ENCODE peak calls at places on chromosomes 6 and 20, in four cellular contexts. Q is psoas muscle, Y is neural progenitor cell, R is lower lobe of right lung. U is an unnamed sample. For H3K36me3, the result is how much of the 10 kb centered on the place peaks cover.

GRCh38 chr20:17644451-17644850 is 37.6 kb downstream of the RRBP1 start:
- DNase-seq in Y (no peak), R (peak), Q (peak), U (no peak)

GRCh38 chr6:13331516-13332348 is 3.4 kb upstream of the TBC1D7 start:
- DNase-seq in Q (no peak), R (no peak), Y (no peak), U (no peak)

GRCh38 chr6:83708970-83709747 is at the start of gene SNAP91:
- DNase-seq in Q (peak), Y (peak), R (peak), U (peak)

GRCh38 chr6:45677381-45677992 is 299.8 kb upstream of the SUPT3H start:
- DNase-seq in Q (no peak), R (no peak), Y (no peak), U (no peak)

GRCh38 chr20:33882481-33882880 is 71.3 kb downstream of the CHMP4B start:
- DNase-seq in R (no peak), Y (no peak), Q (no peak), U (no peak)

GRCh38 chr6:130119211-130119610 is 100.8 kb downstream of the L3MBTL3 start:
- DNase-seq in Q (no peak), Y (no peak), R (no peak), U (no peak)

GRCh38 chr20:23393999-23394775 is 27.1 kb downstream of the NAPB start:
- DNase-seq in R (no peak), Q (no peak), Y (no peak), U (no peak)

GRCh38 chr20:25286917-25287316 is 39.0 kb downstream of the PYGB start:
- DNase-seq in Y (no peak), R (peak), Q (no peak), U (peak)

GRCh38 chr20:24465730-24466129 is 3.7 kb upstream of the SYNDIG1 start:
- DNase-seq in Y (no peak), Q (no peak), R (no peak), U (no peak)

GRCh38 chr6:36442083-36442670 is 477 bp downstream of the PXT1 start:
- DNase-seq in Y (no peak), Q (peak), R (no peak), U (no peak)

GRCh38 chr6:161481786-161482516 is 208.1 kb upstream of the AGPAT4 start:
- DNase-seq in Y (no peak), R (no peak), Q (no peak), U (no peak)

GRCh38 chr20:1860446-1860845 is 34.8 kb upstream of the SIRPA start:
- DNase-seq in Y (peak), R (no peak), Q (no peak), U (no peak)

GRCh38 chr6:155079985-155080452 is 84.9 kb downstream of the TIAM2 start:
- DNase-seq in R (no peak), Y (no peak), Q (no peak), U (no peak)

GRCh38 chr6:36841756-36842155 is 2.5 kb upstream of the CPNE5 start:
- DNase-seq in Q (no peak), Y (no peak), R (no peak), U (no peak)

GRCh38 chr6:89950446-89950845 is 56.2 kb downstream of the GJA10 start:
- DNase-seq in Y (no peak), R (no peak), Q (no peak), U (no peak)

GRCh38 chr6:113375950-113376846 is 480.9 kb upstream of the MARCKS start:
- DNase-seq in Y (no peak), Q (no peak), R (no peak), U (no peak)

GRCh38 chr20:44717986-44718385 is 2.8 kb downstream of the CCN5 start:
- DNase-seq in Y (peak), Q (no peak), R (peak), U (no peak)

GRCh38 chr6:95227301-95227700 is 350.0 kb upstream of the MANEA start:
- DNase-seq in R (no peak), Q (no peak), Y (no peak), U (no peak)

GRCh38 chr6:21764989-21765388 is 171.4 kb downstream of the SOX4 start:
- DNase-seq in R (no peak), Q (no peak), Y (no peak), U (no peak)

GRCh38 chr6:129671442-129672344 is 38.3 kb downstream of the ARHGAP18 start:
- DNase-seq in Y (peak), Q (no peak), R (peak), U (no peak)

GRCh38 chr6:628772-629171 is 28.1 kb downstream of the HUS1B start:
- DNase-seq in Y (no peak), Q (no peak), R (no peak), U (no peak)

GRCh38 chr6:621916-622315 is 35.0 kb downstream of the HUS1B start:
- DNase-seq in Q (no peak), Y (no peak), R (no peak), U (no peak)

GRCh38 chr6:622462-622861 is 34.4 kb downstream of the HUS1B start:
- DNase-seq in Q (no peak), Y (no peak), R (no peak), U (no peak)

GRCh38 chr6:626236-626635 is 30.7 kb downstream of the HUS1B start:
- DNase-seq in Q (peak), R (no peak), Y (no peak), U (no peak)

DNA sequence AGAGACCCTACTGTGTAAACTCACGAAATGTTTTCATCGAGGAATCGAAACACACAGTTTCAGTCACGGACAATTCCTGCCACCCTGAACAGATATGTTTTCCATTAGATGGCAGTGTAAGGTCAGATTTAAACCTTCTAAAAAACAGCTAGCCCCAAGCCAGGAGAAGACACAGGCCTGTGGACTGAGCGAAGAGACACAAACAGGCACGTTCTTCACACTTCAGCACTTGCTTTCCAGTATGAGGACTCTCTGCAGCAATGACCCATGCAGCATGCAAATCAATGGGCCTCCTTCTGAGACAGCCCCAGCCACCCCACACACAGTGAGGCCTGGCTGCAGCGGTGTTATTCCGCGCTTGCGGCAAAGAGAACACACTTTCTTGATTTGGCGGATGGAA is 31.9 kb downstream of the HUS1B start:
- DNase-seq in Q (no peak), R (no peak), Y (peak), U (no peak)
- TF ChIP-seq CTCF in Q (no peak), R (peak), Y (peak), U (peak)

GRCh38 chr20:32436142-32436861 is 78.2 kb downstream of the ASXL1 start:
- DNase-seq in Y (no peak), Q (no peak), R (no peak), U (no peak)
- H3K36me3 ChIP-seq in Y (under half), Q (under half), R (half or more), U (half or more)

GRCh38 chr6:47071681-47072080 is 29.5 kb upstream of the ADGRF1 start:
- DNase-seq in Q (no peak), Y (no peak), R (no peak), U (no peak)

GRCh38 chr6:47075168-47075567 is 33.0 kb upstream of the ADGRF1 start:
- DNase-seq in R (no peak), Q (no peak), Y (no peak), U (no peak)

GRCh38 chr6:47075741-47076421 is 33.7 kb upstream of the ADGRF1 start:
- DNase-seq in R (no peak), Q (no peak), Y (no peak), U (no peak)

GRCh38 chr6:47072667-47073066 is 30.5 kb upstream of the ADGRF1 start:
- DNase-seq in R (no peak), Y (no peak), Q (no peak), U (no peak)

GRCh38 chr6:47073125-47074110 is 31.3 kb upstream of the ADGRF1 start:
- DNase-seq in R (no peak), Y (no peak), Q (no peak), U (no peak)
- TF ChIP-seq CTCF in R (no peak), Y (peak), Q (no peak), U (peak)

GRCh38 chr20:32514760-32515159 is 70.4 kb downstream of the NOL4L start:
- DNase-seq in R (no peak), Y (no peak), Q (no peak), U (no peak)

GRCh38 chr20:32516985-32517873 is 67.9 kb downstream of the NOL4L start:
- DNase-seq in R (no peak), Y (peak), Q (no peak), U (peak)

GRCh38 chr20:32517914-32518592 is 67.1 kb downstream of the NOL4L start:
- DNase-seq in Q (no peak), Y (no peak), R (no peak), U (no peak)

GRCh38 chr20:32516583-32516982 is 68.5 kb downstream of the NOL4L start:
- DNase-seq in Q (no peak), Y (no peak), R (no peak), U (no peak)

GRCh38 chr20:32515631-32516101 is 69.5 kb downstream of the NOL4L start:
- DNase-seq in Y (no peak), Q (no peak), R (no peak), U (no peak)
- H3K36me3 ChIP-seq in Y (under half), Q (under half), R (under half), U (under half)

GRCh38 chr20:43404880-43405279 is 52.8 kb upstream of the SRSF6 start:
- DNase-seq in Q (no peak), Y (peak), R (no peak), U (no peak)
- TF ChIP-seq CTCF in Q (no peak), Y (peak), R (peak), U (peak)